ENCODE peak calls at places on chromosomes 4 and X, in six cellular contexts. J is ELR, O is OCI-LY7, U is activated T-cell treated with anti-CD3 and anti-CD28 coated beads for 1 hour, G is NCI-H2029 treated with DMSO at 0.1 percent for 48 hours, R is T-helper 1 cell. W is an unnamed sample.

GRCh38 chr4:116599859-116600258 is 485.5 kb downstream of the TRAM1L1 start:
- DNase-seq in G (no peak), R (no peak), J (no peak), O (peak; percentile 33), U (no peak), W (no peak)

GRCh38 chr4:40395908-40396806 is 61.0 kb downstream of the CHRNA9 start:
- DNase-seq in U (no peak), G (peak; percentile 95), J (no peak), O (no peak), R (no peak), W (no peak)

GRCh38 chrX:10582215-10582733 is 38.1 kb downstream of the MID1 start:
- DNase-seq in J (peak; percentile 21), O (no peak), G (no peak), U (no peak), R (no peak), W (no peak)

GRCh38 chrX:130125090-130125489 is 14.8 kb upstream of the ELF4 start:
- DNase-seq in U (no peak), R (no peak), G (no peak), O (no peak), J (no peak), W (no peak)

GRCh38 chr4:119207051-119207450 is 5.5 kb upstream of the USP53 start:
- DNase-seq in R (no peak), G (no peak), O (no peak), U (no peak), J (no peak), W (no peak)

GRCh38 chr4:112916868-112917267 is 132.6 kb upstream of the ANK2 start:
- DNase-seq in G (no peak), O (no peak), J (peak; percentile 41), U (no peak), R (no peak), W (no peak)

GRCh38 chr4:7135389-7135746 is 57.0 kb upstream of the SORCS2 start:
- DNase-seq in G (no peak), J (no peak), O (no peak), R (no peak), U (no peak), W (no peak)

GRCh38 chr4:168577624-168578023 is 80.8 kb downstream of the PALLD start:
- DNase-seq in O (no peak), G (no peak), R (no peak), U (no peak), J (no peak), W (no peak)

GRCh38 chr4:101870874-101871273 is 80.3 kb downstream of the BANK1 start:
- DNase-seq in R (no peak), J (no peak), U (no peak), O (no peak), G (no peak), W (no peak)

GRCh38 chrX:149513713-149514427 is 8.8 kb upstream of the IDS start:
- DNase-seq in R (no peak), U (no peak), O (no peak), J (no peak), G (no peak), W (no peak)

GRCh38 chr4:24630937-24631336 is 46.6 kb upstream of the DHX15 start:
- DNase-seq in G (no peak), U (no peak), O (no peak), J (no peak), R (no peak), W (no peak)

GRCh38 chr4:168621806-168622589 is 125.1 kb downstream of the PALLD start:
- DNase-seq in O (no peak), J (peak; percentile 62), R (no peak), U (no peak), G (no peak), W (no peak)

GRCh38 chr4:86720508-86721068 is 126.5 kb downstream of the PTPN13 start:
- DNase-seq in U (no peak), J (peak; percentile 53), O (no peak), G (no peak), R (no peak), W (no peak)

GRCh38 chr4:78397292-78397630 is 154.3 kb upstream of the ANXA3 start:
- DNase-seq in R (no peak), G (no peak), O (no peak), J (no peak), U (no peak), W (no peak)